ENCODE peak calls at places on chromosomes 2 and 18, in four cellular contexts. One of them, this sample, is unnamed.

GRCh38 chr18:48915621-48916425 is 34.9 kb downstream of the SMAD7 start:
- DNase-seq in T-helper 1 cell: no peak
- DNase-seq in T-helper 2 cell treated with Interferon-gamma antibody and Interleukin-4, amounts not matched to agents 5 μg/mL and 100 μg/mL, for 36 hours: no peak
- DNase-seq in COR-L47: no peak
- DNase-seq in this sample: no peak

GRCh38 chr2:12303181-12304030 is 413.3 kb upstream of the TRIB2 start:
- DNase-seq in T-helper 2 cell treated with Interferon-gamma antibody and Interleukin-4, amounts not matched to agents 5 μg/mL and 100 μg/mL, for 36 hours: peak
- DNase-seq in COR-L47: no peak
- DNase-seq in T-helper 1 cell: peak
- DNase-seq in this sample: peak

GRCh38 chr18:56315363-56315762 is 323.0 kb downstream of the TXNL1 start:
- DNase-seq in COR-L47: no peak
- DNase-seq in T-helper 2 cell treated with Interferon-gamma antibody and Interleukin-4, amounts not matched to agents 5 μg/mL and 100 μg/mL, for 36 hours: no peak
- DNase-seq in T-helper 1 cell: no peak
- DNase-seq in this sample: no peak

GRCh38 chr2:111633643-111634042 is 250.3 kb downstream of the ANAPC1 start:
- DNase-seq in T-helper 1 cell: no peak
- DNase-seq in T-helper 2 cell treated with Interferon-gamma antibody and Interleukin-4, amounts not matched to agents 5 μg/mL and 100 μg/mL, for 36 hours: no peak
- DNase-seq in COR-L47: no peak
- DNase-seq in this sample: no peak

GRCh38 chr2:241947876-241948275 is 78.3 kb downstream of the RTP5 start:
- DNase-seq in T-helper 2 cell treated with Interferon-gamma antibody and Interleukin-4, amounts not matched to agents 5 μg/mL and 100 μg/mL, for 36 hours: no peak
- DNase-seq in COR-L47: no peak
- DNase-seq in T-helper 1 cell: no peak
- DNase-seq in this sample: peak

GRCh38 chr2:202771741-202772470 is 99.7 kb downstream of the ICA1L start:
- DNase-seq in T-helper 1 cell: no peak
- DNase-seq in T-helper 2 cell treated with Interferon-gamma antibody and Interleukin-4, amounts not matched to agents 5 μg/mL and 100 μg/mL, for 36 hours: no peak
- DNase-seq in COR-L47: no peak
- DNase-seq in this sample: no peak

GRCh38 chr2:28347193-28347592 is 45.5 kb upstream of the FOSL2 start:
- DNase-seq in T-helper 2 cell treated with Interferon-gamma antibody and Interleukin-4, amounts not matched to agents 5 μg/mL and 100 μg/mL, for 36 hours: no peak
- DNase-seq in T-helper 1 cell: no peak
- DNase-seq in COR-L47: no peak
- DNase-seq in this sample: no peak

GRCh38 chr2:5923957-5924945 is 232.1 kb downstream of the SOX11 start:
- DNase-seq in T-helper 2 cell treated with Interferon-gamma antibody and Interleukin-4, amounts not matched to agents 5 μg/mL and 100 μg/mL, for 36 hours: no peak
- DNase-seq in T-helper 1 cell: no peak
- DNase-seq in COR-L47: no peak
- DNase-seq in this sample: no peak

GRCh38 chr2:80517301-80517700 is 212.7 kb upstream of the LRRTM1 start:
- DNase-seq in T-helper 1 cell: no peak
- DNase-seq in T-helper 2 cell treated with Interferon-gamma antibody and Interleukin-4, amounts not matched to agents 5 μg/mL and 100 μg/mL, for 36 hours: no peak
- DNase-seq in COR-L47: no peak
- DNase-seq in this sample: no peak

GRCh38 chr2:119011162-119011909 is 69.3 kb downstream of the MARCO start:
- DNase-seq in T-helper 1 cell: no peak
- DNase-seq in T-helper 2 cell treated with Interferon-gamma antibody and Interleukin-4, amounts not matched to agents 5 μg/mL and 100 μg/mL, for 36 hours: no peak
- DNase-seq in COR-L47: peak
- DNase-seq in this sample: no peak

GRCh38 chr2:9398881-9399805 is 24.2 kb downstream of the ITGB1BP1 start:
- DNase-seq in T-helper 2 cell treated with Interferon-gamma antibody and Interleukin-4, amounts not matched to agents 5 μg/mL and 100 μg/mL, for 36 hours: no peak
- DNase-seq in T-helper 1 cell: no peak
- DNase-seq in COR-L47: no peak
- DNase-seq in this sample: no peak

GRCh38 chr2:96874099-96874831 is 4.4 kb upstream of the SEMA4C start:
- DNase-seq in COR-L47: no peak
- DNase-seq in T-helper 2 cell treated with Interferon-gamma antibody and Interleukin-4, amounts not matched to agents 5 μg/mL and 100 μg/mL, for 36 hours: no peak
- DNase-seq in T-helper 1 cell: no peak
- DNase-seq in this sample: no peak

GRCh38 chr2:101741775-101742520 is 44.4 kb downstream of the MAP4K4 start:
- DNase-seq in COR-L47: no peak
- DNase-seq in T-helper 2 cell treated with Interferon-gamma antibody and Interleukin-4, amounts not matched to agents 5 μg/mL and 100 μg/mL, for 36 hours: no peak
- DNase-seq in T-helper 1 cell: no peak
- DNase-seq in this sample: no peak

GRCh38 chr18:51110073-51110797 is 80.2 kb downstream of the SMAD4 start:
- DNase-seq in T-helper 2 cell treated with Interferon-gamma antibody and Interleukin-4, amounts not matched to agents 5 μg/mL and 100 μg/mL, for 36 hours: peak
- DNase-seq in COR-L47: peak
- DNase-seq in T-helper 1 cell: peak
- DNase-seq in this sample: peak

GRCh38 chr2:108637304-108637669 is 82.0 kb upstream of the RANBP2 start:
- DNase-seq in COR-L47: no peak
- DNase-seq in T-helper 1 cell: no peak
- DNase-seq in T-helper 2 cell treated with Interferon-gamma antibody and Interleukin-4, amounts not matched to agents 5 μg/mL and 100 μg/mL, for 36 hours: peak
- DNase-seq in this sample: no peak

GRCh38 chr2:136297974-136298373 is 180.0 kb upstream of the CXCR4 start:
- DNase-seq in COR-L47: peak
- DNase-seq in T-helper 2 cell treated with Interferon-gamma antibody and Interleukin-4, amounts not matched to agents 5 μg/mL and 100 μg/mL, for 36 hours: no peak
- DNase-seq in T-helper 1 cell: no peak
- DNase-seq in this sample: no peak

GRCh38 chr18:76169733-76170132 is 325.3 kb downstream of the ZNF516 start:
- DNase-seq in T-helper 2 cell treated with Interferon-gamma antibody and Interleukin-4, amounts not matched to agents 5 μg/mL and 100 μg/mL, for 36 hours: no peak
- DNase-seq in T-helper 1 cell: no peak
- DNase-seq in COR-L47: no peak
- DNase-seq in this sample: no peak

GRCh38 chr18:57220485-57220884 is 73.6 kb downstream of the BOD1L2 start:
- DNase-seq in T-helper 1 cell: no peak
- DNase-seq in COR-L47: peak
- DNase-seq in T-helper 2 cell treated with Interferon-gamma antibody and Interleukin-4, amounts not matched to agents 5 μg/mL and 100 μg/mL, for 36 hours: no peak
- DNase-seq in this sample: no peak

GRCh38 chr18:22342625-22343024 is 75.1 kb downstream of the CTAGE1 start:
- DNase-seq in T-helper 1 cell: no peak
- DNase-seq in COR-L47: no peak
- DNase-seq in T-helper 2 cell treated with Interferon-gamma antibody and Interleukin-4, amounts not matched to agents 5 μg/mL and 100 μg/mL, for 36 hours: no peak
- DNase-seq in this sample: no peak

GRCh38 chr2:20400306-20400705 is 46.6 kb upstream of the RHOB start:
- DNase-seq in T-helper 2 cell treated with Interferon-gamma antibody and Interleukin-4, amounts not matched to agents 5 μg/mL and 100 μg/mL, for 36 hours: no peak
- DNase-seq in COR-L47: no peak
- DNase-seq in T-helper 1 cell: no peak
- DNase-seq in this sample: no peak

GRCh38 chr2:151176661-151177060 is 85.0 kb downstream of the RBM43 start:
- DNase-seq in T-helper 2 cell treated with Interferon-gamma antibody and Interleukin-4, amounts not matched to agents 5 μg/mL and 100 μg/mL, for 36 hours: no peak
- DNase-seq in COR-L47: no peak
- DNase-seq in T-helper 1 cell: no peak
- DNase-seq in this sample: no peak

This sample was measured in activated CD4-positive, CD25-positive, alpha-beta regulatory T cell treated with anti-CD3 and anti-CD28 coated beads, Interleukin-2, amount 50 U/mL, for 72 hours.